ENCODE peak calls at places on chromosomes 3 and 15, in four cellular contexts. X is NCI-H345, G is HCEC 1CT, N is HT-29. I is an unnamed sample.

GRCh38 chr3:134627831-134628230 is 23.0 kb downstream of the KY start:
- DNase-seq in X (no peak), G (peak; percentile 20), N (peak; percentile 37), I (no peak)

GRCh38 chr15:89389841-89390603 is 55.4 kb upstream of the POLG start:
- DNase-seq in X (no peak), G (no peak), N (no peak), I (no peak)

GRCh38 chr3:136266468-136266867 is 16.3 kb downstream of the PCCB start:
- DNase-seq in X (no peak), G (peak; percentile 84), N (no peak), I (no peak)

GRCh38 chr3:129429597-129429996 is 1.2 kb upstream of the EFCAB12 start:
- DNase-seq in X (no peak), G (no peak), N (no peak), I (no peak)

GRCh38 chr15:37032091-37032775 is 68.1 kb downstream of the MEIS2 start:
- DNase-seq in X (no peak), G (no peak), N (no peak), I (no peak)

GRCh38 chr3:10366681-10367101 is 45.8 kb upstream of the SEC13 start:
- DNase-seq in X (no peak), G (peak; percentile 98), N (no peak), I (no peak)

GRCh38 chr3:62525276-62525675 is 151.9 kb upstream of the FEZF2 start:
- DNase-seq in X (no peak), G (peak; percentile 34), N (no peak), I (no peak)

GRCh38 chr3:72332036-72332435 is 516.2 kb downstream of the SHQ1 start:
- DNase-seq in X (no peak), G (no peak), N (no peak), I (no peak)

GRCh38 chr3:179323197-179323901 is 518 bp downstream of the ZNF639 start:
- DNase-seq in X (peak; percentile 66), G (peak; percentile 78), N (peak; percentile 73), I (peak; percentile 78)

GRCh38 chr15:52709172-52709979 is 30.2 kb upstream of the ATOSA start:
- DNase-seq in X (no peak), G (no peak), N (peak; percentile 56), I (peak; percentile 93)

GRCh38 chr3:17741621-17742091 is 775 bp downstream of the TBC1D5 start:
- DNase-seq in X (no peak), G (peak; percentile 79), N (peak; percentile 35), I (no peak)

GRCh38 chr15:40103124-40103858 is 5.4 kb downstream of the BMF start:
- DNase-seq in X (peak; percentile 97), G (peak; percentile 84), N (peak; percentile 96), I (peak; percentile 92)